ENCODE peak calls at places on chromosomes 2 and 18, in six cellular contexts. M, J, Z, S, W and I are unnamed samples.

GRCh38 chr2:45301307-45302010 is 292.2 kb upstream of the SIX2 start:
- DNase-seq in M (no peak), J (no peak), Z (no peak), S (no peak), W (no peak), I (no peak)

GRCh38 chr2:152473151-152473857 is 138.3 kb downstream of the FMNL2 start:
- DNase-seq in M (no peak), J (no peak), Z (no peak), S (no peak), W (no peak), I (no peak)

GRCh38 chr18:24369420-24369819 is 28.2 kb downstream of the OSBPL1A start:
- DNase-seq in M (no peak), J (peak; percentile 54), Z (no peak), S (no peak), W (no peak), I (no peak)

GRCh38 chr18:25743661-25744151 is 346.7 kb downstream of the SS18 start:
- DNase-seq in M (no peak), J (no peak), Z (no peak), S (no peak), W (no peak), I (no peak)

GRCh38 chr2:113282747-113283533 is 4.2 kb upstream of the PAX8 start:
- DNase-seq in M (peak; percentile 83), J (peak; percentile 48), Z (peak; percentile 20), S (peak; percentile 83), W (peak; percentile 95), I (no peak)

GRCh38 chr18:24118750-24119577 is 19.9 kb upstream of the CABYR start:
- DNase-seq in M (peak; percentile 90), J (peak; percentile 56), Z (peak; percentile 62), S (peak; percentile 85), W (peak; percentile 10), I (peak; percentile 68)

GRCh38 chr2:239192456-239192855 is 208.4 kb downstream of the HDAC4 start:
- DNase-seq in M (peak; percentile 8), J (no peak), Z (no peak), S (no peak), W (peak; percentile 49), I (no peak)

GRCh38 chr2:159124441-159124911 is 156.0 kb downstream of the TANC1 start:
- DNase-seq in M (peak; percentile 32), J (peak; percentile 99), Z (no peak), S (no peak), W (no peak), I (no peak)

GRCh38 chr2:212770240-212770639 is 231.6 kb upstream of the ERBB4 start:
- DNase-seq in M (no peak), J (no peak), Z (no peak), S (no peak), W (no peak), I (no peak)

GRCh38 chr18:38545071-38545470 is 979.5 kb upstream of the CELF4 start:
- DNase-seq in M (no peak), J (no peak), Z (no peak), S (no peak), W (no peak), I (no peak)

GRCh38 chr2:213188971-213189899 is 37.8 kb upstream of the IKZF2 start:
- DNase-seq in M (peak; percentile 5), J (peak; percentile 54), Z (no peak), S (no peak), W (no peak), I (no peak)

GRCh38 chr2:45771251-45771650 is 119.8 kb downstream of the PRKCE start:
- DNase-seq in M (peak; percentile 36), J (peak; percentile 25), Z (peak; percentile 30), S (no peak), W (no peak), I (no peak)

GRCh38 chr2:211985393-211985792 is 553.2 kb downstream of the ERBB4 start:
- DNase-seq in M (no peak), J (no peak), Z (no peak), S (no peak), W (no peak), I (no peak)

GRCh38 chr18:75896865-75897264 is 469.4 kb upstream of the SMIM21 start:
- DNase-seq in M (peak; percentile 18), J (peak; percentile 12), Z (no peak), S (no peak), W (no peak), I (no peak)

GRCh38 chr2:42614838-42615237 is 46.4 kb downstream of the MTA3 start:
- DNase-seq in M (no peak), J (no peak), Z (no peak), S (no peak), W (no peak), I (no peak)

GRCh38 chr2:64846175-64846574 is 143.0 kb upstream of the SLC1A4 start:
- DNase-seq in M (no peak), J (peak; percentile 29), Z (no peak), S (no peak), W (no peak), I (no peak)

GRCh38 chr2:20573611-20574422 is 77.1 kb downstream of the HS1BP3 start:
- DNase-seq in M (peak; percentile 38), J (peak; percentile 94), Z (peak; percentile 48), S (no peak), W (peak; percentile 83), I (no peak)

GRCh38 chr2:180101846-180102245 is 94.7 kb upstream of the CWC22 start:
- DNase-seq in M (no peak), J (peak; percentile 6), Z (no peak), S (no peak), W (no peak), I (no peak)

GRCh38 chr2:141611-142010 is 95.3 kb upstream of the FAM110C start:
- DNase-seq in M (no peak), J (no peak), Z (no peak), S (no peak), W (no peak), I (no peak)

GRCh38 chr2:147829106-147829505 is 15.7 kb upstream of the ACVR2A start:
- DNase-seq in M (no peak), J (peak; percentile 77), Z (no peak), S (no peak), W (no peak), I (no peak)

GRCh38 chr18:21444465-21445023 is 156.0 kb downstream of the ESCO1 start:
- DNase-seq in M (peak; percentile 43), J (peak; percentile 55), Z (no peak), S (peak; percentile 31), W (no peak), I (no peak)

GRCh38 chr2:213002383-213002782 is 149.0 kb downstream of the IKZF2 start:
- DNase-seq in M (no peak), J (no peak), Z (no peak), S (no peak), W (no peak), I (no peak)

GRCh38 chr2:15941483-15941853 is 1.1 kb downstream of the MYCN start:
- DNase-seq in M (no peak), J (no peak), Z (no peak), S (no peak), W (no peak), I (no peak)

GRCh38 chr2:32715981-32716380 is 88.1 kb downstream of the TTC27 start:
- DNase-seq in M (no peak), J (peak; percentile 63), Z (no peak), S (no peak), W (no peak), I (no peak)

GRCh38 chr2:174066871-174067270 is 101.7 kb upstream of the SP3 start:
- DNase-seq in M (no peak), J (no peak), Z (no peak), S (no peak), W (no peak), I (no peak)

GRCh38 chr2:213848631-213849030 is 562.2 kb upstream of the VWC2L start:
- DNase-seq in M (no peak), J (peak; percentile 78), Z (no peak), S (no peak), W (no peak), I (no peak)

GRCh38 chr2:176457486-176457885 is 188.2 kb downstream of the MTX2 start:
- DNase-seq in M (no peak), J (no peak), Z (no peak), S (no peak), W (no peak), I (no peak)

GRCh38 chr18:35733419-35733818 is 151.9 kb downstream of the GALNT1 start:
- DNase-seq in M (no peak), J (no peak), Z (no peak), S (no peak), W (no peak), I (no peak)

DNA sequence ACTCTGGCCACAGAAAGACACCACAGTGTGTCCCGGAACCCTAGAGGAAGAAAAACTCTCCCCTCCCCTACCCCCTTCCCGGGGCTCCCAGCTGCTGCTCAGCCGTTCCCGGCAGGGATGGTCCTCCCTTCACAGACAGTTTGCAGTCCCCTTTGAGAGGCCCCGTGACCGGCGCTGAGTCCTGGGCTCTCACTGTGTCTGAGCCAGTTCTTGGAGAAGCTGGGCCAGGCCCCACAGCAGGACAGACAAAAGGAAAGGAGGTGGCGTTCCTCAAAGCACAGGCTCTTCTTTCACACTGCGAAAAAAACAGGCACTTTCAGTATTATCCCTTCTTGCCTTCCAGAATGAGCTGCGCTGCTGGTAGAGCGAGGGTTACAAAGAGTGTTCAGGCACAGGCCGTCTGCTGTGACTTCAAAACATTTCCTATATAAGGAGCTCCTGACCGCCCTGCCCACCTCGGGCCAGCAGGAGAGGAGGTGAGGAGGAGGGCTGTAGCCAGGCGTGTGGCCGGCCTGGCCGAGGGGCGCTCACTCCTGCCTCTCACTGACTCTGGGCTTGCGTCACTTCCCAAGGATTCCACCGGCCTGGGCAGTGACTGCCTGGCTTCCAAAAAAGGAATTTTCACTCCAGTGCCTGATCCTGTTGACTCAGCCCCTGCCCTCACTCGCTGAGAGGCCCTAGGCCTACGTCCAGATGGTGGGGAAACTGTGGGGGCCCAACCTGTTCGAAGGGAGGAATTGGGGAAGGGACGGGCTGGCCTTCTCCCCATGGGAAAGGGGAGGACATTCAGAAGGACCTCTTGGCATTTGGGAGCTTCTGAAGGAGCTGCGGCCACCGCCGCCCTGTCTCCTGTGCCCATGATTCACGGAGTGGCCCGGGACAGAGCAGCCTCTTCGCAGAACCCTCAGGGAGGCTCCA is 24.9 kb downstream of the CIDEA start:
- DNase-seq in M (peak; percentile 33), J (peak; percentile 98), Z (peak; percentile 59), S (no peak), W (peak; percentile 93), I (no peak)
- H3K27ac ChIP-seq in M (peak overlapping the region; percentile 64), J (peak overlapping the region; percentile 99), Z (peak overlapping the region; percentile 91), S (no peak overlapping the region), W (peak overlapping the region; percentile 88), I (no peak overlapping the region)

DNA sequence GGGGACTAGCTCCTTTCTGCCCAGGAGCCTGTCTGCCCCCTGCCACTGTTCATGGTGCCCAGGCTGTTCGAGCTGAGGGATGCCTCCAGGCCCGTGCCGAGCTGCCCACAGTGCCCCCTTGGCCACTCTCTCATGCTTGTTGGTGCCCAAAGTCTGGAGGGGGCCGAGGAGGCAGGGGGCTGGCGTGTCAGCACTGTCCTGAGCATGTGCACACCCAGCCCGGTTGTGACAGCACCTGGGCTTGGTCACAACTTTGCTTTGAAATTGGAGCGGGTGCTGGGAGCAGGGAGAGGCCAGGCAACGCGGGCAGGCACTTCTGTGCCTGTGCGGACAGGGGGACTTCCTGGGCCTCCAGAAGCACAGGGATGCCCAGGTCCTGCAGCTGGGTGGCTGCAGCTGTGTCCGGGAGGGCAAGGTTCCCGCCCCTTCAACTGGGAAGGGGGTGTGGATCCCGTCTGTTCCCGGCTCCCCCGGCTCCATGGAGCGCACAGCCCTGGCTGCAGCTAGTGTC is 22.2 kb upstream of the RAPGEF4 start:
- DNase-seq in M (no peak), J (no peak), Z (no peak), S (no peak), W (peak; percentile 50), I (no peak)
- H3K27ac ChIP-seq in M (no peak overlapping the region), J (no peak overlapping the region), Z (no peak overlapping the region), S (no peak overlapping the region), W (no peak overlapping the region), I (no peak overlapping the region)

GRCh38 chr18:8843005-8843404 is 137.6 kb downstream of the MTCL1 start:
- DNase-seq in M (no peak), J (no peak), Z (no peak), S (no peak), W (no peak), I (no peak)
- H3K27ac ChIP-seq in M (no peak overlapping the region), J (no peak overlapping the region), Z (no peak overlapping the region), S (no peak overlapping the region), W (no peak overlapping the region), I (no peak overlapping the region)

GRCh38 chr18:55353391-55353790 is 234.6 kb downstream of the TCF4 start:
- DNase-seq in M (no peak), J (no peak), Z (no peak), S (no peak), W (no peak), I (no peak)
- H3K27ac ChIP-seq in M (no peak overlapping the region), J (no peak overlapping the region), Z (no peak overlapping the region), S (no peak overlapping the region), W (no peak overlapping the region), I (no peak overlapping the region)